ENCODE peak calls at places on chromosomes 1 and 21, in nine cellular contexts. Z is mammary epithelial cell, O is adrenal gland, R is upper lobe of left lung, K is tibial nerve, Q is Caco-2, H is epithelial cell of esophagus, X is IMR-90, N is cardiac fibroblast. C is an unnamed sample.
A peak's percentile ranks its signal among the peaks of the same experiment; 100 is the strongest.

GRCh38 chr1:7564097-7564496 is 207.0 kb upstream of the VAMP3 start:
- DNase-seq in Z (no peak), O (no peak), R (no peak), K (no peak), Q (no peak), H (no peak), X (no peak), N (no peak), C (no peak)

GRCh38 chr1:160868141-160868540 is 5.5 kb upstream of the CD244 start:
- DNase-seq in Z (peak; percentile 6), O (no peak), R (no peak), K (no peak), Q (no peak), H (no peak), X (no peak), N (no peak), C (no peak)

GRCh38 chr1:159851386-159851785 is 11.1 kb downstream of the VSIG8 start:
- DNase-seq in Z (no peak), O (no peak), R (no peak), K (no peak), Q (no peak), H (no peak), X (no peak), N (no peak), C (no peak)

GRCh38 chr1:179141592-179142244 is 59.8 kb downstream of the TOR3A start:
- DNase-seq in Z (peak; percentile 78), O (no peak), R (no peak), K (no peak), Q (no peak), H (peak; percentile 88), X (peak; percentile 88), N (peak; percentile 70), C (peak; percentile 86)

GRCh38 chr1:30610917-30611316 is 112.5 kb downstream of the MATN1 start:
- DNase-seq in Z (no peak), O (no peak), R (no peak), K (no peak), Q (no peak), H (no peak), X (no peak), N (no peak), C (no peak)

GRCh38 chr21:41255190-41255589 is 61.4 kb upstream of the FAM3B start:
- DNase-seq in Z (no peak), O (no peak), R (no peak), K (no peak), Q (no peak), H (no peak), X (no peak), N (no peak), C (no peak)

GRCh38 chr21:44522753-44523204 is 17.2 kb downstream of the KRTAP10-1 start:
- DNase-seq in Z (no peak), O (peak; percentile 13), R (no peak), K (no peak), Q (no peak), H (no peak), X (no peak), N (no peak), C (no peak)

GRCh38 chr1:225554216-225554812 is 98.6 kb downstream of the ENAH start:
- DNase-seq in Z (no peak), O (no peak), R (no peak), K (no peak), Q (no peak), H (peak; percentile 23), X (peak; percentile 44), N (peak; percentile 58), C (peak; percentile 65)

GRCh38 chr1:98702976-98703375 is 41.5 kb downstream of the SNX7 start:
- DNase-seq in Z (peak; percentile 41), O (no peak), R (no peak), K (no peak), Q (no peak), H (peak; percentile 15), X (peak; percentile 70), N (peak; percentile 3), C (peak; percentile 68)

GRCh38 chr1:116498789-116499628 is 71.8 kb downstream of the CD58 start:
- DNase-seq in Z (peak; percentile 60), O (peak; percentile 60), R (peak; percentile 47), K (no peak), Q (peak; percentile 63), H (peak; percentile 70), X (peak; percentile 61), N (peak; percentile 78), C (peak; percentile 80)

GRCh38 chr1:8426996-8427395 is 109.1 kb downstream of the SLC45A1 start:
- DNase-seq in Z (no peak), O (no peak), R (no peak), K (no peak), Q (no peak), H (no peak), X (no peak), N (no peak), C (no peak)

GRCh38 chr1:160830321-160831153 is 32.1 kb downstream of the CD244 start:
- DNase-seq in Z (peak; percentile 46), O (peak; percentile 61), R (peak; percentile 50), K (no peak), Q (peak; percentile 86), H (peak; percentile 74), X (peak; percentile 18), N (peak; percentile 39), C (peak; percentile 76)

GRCh38 chr1:114756009-114756892 is 1.5 kb downstream of the CSDE1 start:
- DNase-seq in Z (no peak), O (no peak), R (no peak), K (no peak), Q (no peak), H (no peak), X (peak; percentile 45), N (no peak), C (peak; percentile 14)

GRCh38 chr1:206788487-206789050 is 16.3 kb upstream of the IL10 start:
- DNase-seq in Z (no peak), O (no peak), R (no peak), K (no peak), Q (no peak), H (no peak), X (no peak), N (no peak), C (no peak)

GRCh38 chr1:35715568-35716002 is 3.1 kb downstream of the C1orf216 start:
- DNase-seq in Z (peak; percentile 57), O (peak; percentile 76), R (peak; percentile 67), K (no peak), Q (peak; percentile 57), H (peak; percentile 79), X (peak; percentile 69), N (peak; percentile 78), C (peak; percentile 86)
- H3K4me3 ChIP-seq in Z (no peak overlapping the region), O (no peak overlapping the region), R (no peak overlapping the region), K (no peak overlapping the region), Q (no peak overlapping the region), H (no peak overlapping the region), X (no peak overlapping the region), N (no peak overlapping the region), C (no peak overlapping the region)

DNA sequence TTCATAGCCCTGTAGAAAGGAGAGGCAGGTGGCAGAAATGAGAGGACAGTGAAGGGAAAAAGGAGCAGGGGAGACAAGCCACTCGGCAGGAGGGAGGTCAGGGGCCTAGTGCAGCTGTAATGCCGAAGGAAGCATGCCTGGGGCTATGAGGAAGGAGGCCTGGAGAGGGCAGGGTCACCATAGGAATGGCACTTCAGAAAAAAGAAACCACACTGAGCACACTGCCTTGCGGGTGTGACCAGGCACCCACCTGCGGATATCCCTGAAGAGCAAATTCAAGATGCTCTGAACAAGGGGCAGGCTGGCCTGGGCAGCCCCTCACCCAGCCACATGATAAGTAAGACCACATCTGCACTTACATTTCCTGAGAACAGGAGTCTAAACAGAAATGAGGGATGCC is 104.7 kb downstream of the JAK1 start:
- DNase-seq in Z (no peak), O (no peak), R (peak; percentile 54), K (no peak), Q (peak; percentile 64), H (no peak), X (peak; percentile 17), N (peak; percentile 31), C (peak; percentile 57)
- TF ChIP-seq CTCF in Z (no peak), O (peak; percentile 29), R (peak; percentile 17), K (no peak), Q (peak; percentile 47), H (no peak), X (peak; percentile 38), N (no peak), C (peak; percentile 48)

GRCh38 chr21:45632165-45632896 is 11.2 kb upstream of the PCBP3 start:
- DNase-seq in Z (no peak), O (no peak), R (no peak), K (no peak), Q (no peak), H (no peak), X (no peak), N (no peak), C (no peak)

GRCh38 chr21:45635271-45636151 is 8.0 kb upstream of the PCBP3 start:
- DNase-seq in Z (no peak), O (no peak), R (no peak), K (no peak), Q (no peak), H (no peak), X (no peak), N (no peak), C (no peak)

GRCh38 chr21:45636459-45636858 is 7.1 kb upstream of the PCBP3 start:
- DNase-seq in Z (no peak), O (no peak), R (no peak), K (no peak), Q (no peak), H (no peak), X (no peak), N (no peak), C (no peak)

GRCh38 chr21:45632897-45633260 is 10.6 kb upstream of the PCBP3 start:
- DNase-seq in Z (no peak), O (no peak), R (no peak), K (no peak), Q (no peak), H (no peak), X (no peak), N (no peak), C (no peak)

DNA sequence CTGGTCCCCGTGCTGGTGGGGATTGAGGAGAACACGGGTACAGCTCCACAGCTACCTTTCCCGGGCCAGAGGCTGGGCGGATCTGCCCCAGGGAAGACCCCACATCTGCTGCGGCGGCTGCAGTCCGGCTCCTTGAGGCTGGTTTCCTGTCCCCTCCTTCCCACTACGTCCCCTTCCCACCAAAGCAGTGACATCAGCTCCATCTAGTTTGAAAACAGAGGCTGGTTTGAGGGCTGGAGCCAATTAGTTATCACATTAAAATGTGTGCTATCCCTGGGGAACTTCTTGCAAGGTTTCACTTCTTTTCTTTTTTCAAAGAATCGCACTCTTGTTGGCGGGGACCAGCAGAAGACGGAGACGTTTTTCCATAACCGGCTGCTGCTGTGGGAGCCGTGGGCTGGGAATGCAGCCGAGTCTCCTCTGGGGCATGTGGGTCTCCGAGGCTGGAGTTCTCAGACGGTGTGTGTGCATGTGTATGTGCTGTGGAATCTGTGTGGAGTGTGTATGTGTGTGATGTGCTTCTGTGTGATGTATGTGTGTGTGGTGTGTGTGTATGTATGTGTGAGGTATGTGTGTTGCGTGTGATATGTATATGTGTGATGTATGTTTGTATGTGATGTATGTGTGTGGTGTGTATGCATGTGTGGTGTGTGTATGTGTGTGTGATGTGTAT is 8.9 kb upstream of the PCBP3 start:
- DNase-seq in Z (no peak), O (no peak), R (no peak), K (no peak), Q (no peak), H (no peak), X (peak; percentile 18), N (peak; percentile 72), C (peak; percentile 62)
- H3K4me3 ChIP-seq in Z (no peak overlapping the region), O (no peak overlapping the region), R (no peak overlapping the region), K (no peak overlapping the region), Q (no peak overlapping the region), H (no peak overlapping the region), X (no peak overlapping the region), N (no peak overlapping the region), C (peak overlapping the region; percentile 14)

GRCh38 chr1:53086504-53087070 is 24.6 kb downstream of the PODN start:
- DNase-seq in Z (no peak), O (no peak), R (no peak), K (no peak), Q (no peak), H (no peak), X (no peak), N (no peak), C (peak; percentile 46)
- TF ChIP-seq CTCF in Z (no peak), O (no peak), R (no peak), K (no peak), Q (no peak), H (no peak), X (no peak), N (no peak), C (no peak)